ENCODE peak calls at places on chromosomes 16 and 17, in eight cellular contexts. B is NCI-H510A treated with DMSO at 0.1 percent for 48 hours; L is stimulated activated CD4-positive, alpha-beta T cell treated with anti-CD3 and anti-CD28 coated beads, Interleukin-2, amount 100 ng/mL, for 48 hours; F is neural progenitor cell; E is heart right ventricle; Y is activated CD4-positive, CD25-positive, alpha-beta regulatory T cell treated with anti-CD3 and anti-CD28 coated beads, Interleukin-2, amount 50 U/mL, for 72 hours; Z is Peyer's patch; A is omental fat pad. H is an unnamed sample.

GRCh38 chr17:51435171-51435552 is 174.8 kb downstream of the UTP18 start:
- DNase-seq in B (no peak), L (no peak), F (no peak), E (no peak), Y (peak), Z (no peak), A (no peak), H (no peak)

GRCh38 chr17:76585649-76586593 is at the start of gene ST6GALNAC2:
- DNase-seq in B (peak), L (peak), F (peak), E (peak), Y (peak), Z (peak), A (no peak), H (peak)

GRCh38 chr16:52741386-52741785 is 194.4 kb upstream of the TOX3 start:
- DNase-seq in B (no peak), L (no peak), F (peak), E (no peak), Y (no peak), Z (no peak), A (no peak), H (no peak)

GRCh38 chr16:54454616-54455015 is 168.0 kb upstream of the IRX3 start:
- DNase-seq in B (no peak), L (no peak), F (no peak), E (no peak), Y (no peak), Z (no peak), A (no peak), H (no peak)

GRCh38 chr16:31361201-31362110 is 6.5 kb downstream of the ITGAX start:
- DNase-seq in B (no peak), L (no peak), F (no peak), E (no peak), Y (peak), Z (no peak), A (no peak), H (no peak)

GRCh38 chr16:84339316-84339715 is 29.0 kb upstream of the ATP2C2 start:
- DNase-seq in B (no peak), L (no peak), F (no peak), E (no peak), Y (no peak), Z (no peak), A (no peak), H (no peak)

GRCh38 chr17:39576187-39576586 is 31.5 kb downstream of the NEUROD2 start:
- DNase-seq in B (no peak), L (no peak), F (peak), E (no peak), Y (no peak), Z (no peak), A (no peak), H (no peak)

GRCh38 chr16:56228476-56228875 is 37.2 kb downstream of the GNAO1 start:
- DNase-seq in B (no peak), L (no peak), F (no peak), E (no peak), Y (no peak), Z (no peak), A (no peak), H (no peak)

GRCh38 chr17:75783803-75784472 is 668 bp upstream of the UNK start:
- DNase-seq in B (peak), L (no peak), F (peak), E (no peak), Y (no peak), Z (no peak), A (no peak), H (peak)

GRCh38 chr17:45813051-45813731 is 29.1 kb downstream of the CRHR1 start:
- DNase-seq in B (no peak), L (no peak), F (peak), E (no peak), Y (no peak), Z (no peak), A (no peak), H (no peak)

GRCh38 chr16:87570938-87571867 is 31.1 kb upstream of the JPH3 start:
- DNase-seq in B (peak), L (peak), F (peak), E (peak), Y (no peak), Z (peak), A (no peak), H (no peak)

GRCh38 chr16:1950559-1950958 is 3.9 kb downstream of the RPL3L start:
- DNase-seq in B (no peak), L (no peak), F (no peak), E (peak), Y (no peak), Z (no peak), A (no peak), H (no peak)

GRCh38 chr16:648071-648785 is 937 bp upstream of the WDR90 start:
- DNase-seq in B (peak), L (peak), F (peak), E (no peak), Y (no peak), Z (peak), A (no peak), H (no peak)

GRCh38 chr17:64216385-64217248 is 46.4 kb downstream of the TEX2 start:
- DNase-seq in B (no peak), L (no peak), F (peak), E (peak), Y (no peak), Z (peak), A (no peak), H (no peak)

GRCh38 chr17:21041753-21042433 is 918 bp downstream of the USP22 start:
- DNase-seq in B (peak), L (peak), F (peak), E (peak), Y (peak), Z (peak), A (peak), H (no peak)

GRCh38 chr17:48149174-48150106 is 41.9 kb downstream of the SNX11 start:
- DNase-seq in B (no peak), L (no peak), F (peak), E (no peak), Y (no peak), Z (no peak), A (no peak), H (no peak)

GRCh38 chr17:50420419-50421112 is 5.5 kb upstream of the ACSF2 start:
- DNase-seq in B (no peak), L (no peak), F (no peak), E (no peak), Y (no peak), Z (no peak), A (no peak), H (no peak)

GRCh38 chr17:71522383-71522782 is 598.4 kb upstream of the SOX9 start:
- DNase-seq in B (no peak), L (no peak), F (peak), E (no peak), Y (no peak), Z (no peak), A (no peak), H (no peak)

GRCh38 chr16:50160495-50161164 is 7.5 kb downstream of the TENT4B start:
- DNase-seq in B (no peak), L (no peak), F (no peak), E (no peak), Y (no peak), Z (no peak), A (no peak), H (no peak)

GRCh38 chr17:63439682-63440081 is 6.4 kb downstream of the CYB561 start:
- DNase-seq in B (no peak), L (no peak), F (no peak), E (no peak), Y (no peak), Z (no peak), A (no peak), H (no peak)